ENCODE peak calls at places on chromosomes 13 and 19, in five cellular contexts. One of them, this sample, is unnamed.

GRCh38 chr13:40368123-40368891 is 298.1 kb downstream of the FOXO1 start:
- DNase-seq in colonic mucosa: no peak
- DNase-seq in stomach: no peak
- DNase-seq in WTC11: no peak
- DNase-seq in MM.1S: no peak
- DNase-seq in this sample: no peak

GRCh38 chr19:1087813-1088418 is 7.3 kb downstream of the POLR2E start:
- DNase-seq in colonic mucosa: no peak
- DNase-seq in stomach: no peak
- DNase-seq in WTC11: no peak
- DNase-seq in MM.1S: peak
- DNase-seq in this sample: no peak

GRCh38 chr19:10419200-10419645 is 1.1 kb upstream of the PDE4A start:
- DNase-seq in colonic mucosa: no peak
- DNase-seq in stomach: no peak
- DNase-seq in WTC11: no peak
- DNase-seq in MM.1S: no peak
- DNase-seq in this sample: no peak

GRCh38 chr19:6108721-6109633 is 1.3 kb downstream of the RFX2 start:
- DNase-seq in colonic mucosa: peak
- DNase-seq in stomach: peak
- DNase-seq in WTC11: peak
- DNase-seq in MM.1S: no peak
- DNase-seq in this sample: no peak

GRCh38 chr13:20637811-20638210 is 65.7 kb upstream of the IL17D start:
- DNase-seq in colonic mucosa: no peak
- DNase-seq in stomach: no peak
- DNase-seq in WTC11: no peak
- DNase-seq in MM.1S: no peak
- DNase-seq in this sample: no peak

GRCh38 chr19:6020166-6020967 is 42.4 kb upstream of the RANBP3 start:
- DNase-seq in colonic mucosa: no peak
- DNase-seq in stomach: peak
- DNase-seq in WTC11: no peak
- DNase-seq in MM.1S: no peak
- DNase-seq in this sample: peak

GRCh38 chr19:51065221-51065960 is 499 bp upstream of the KLK13 start:
- DNase-seq in colonic mucosa: no peak
- DNase-seq in stomach: peak
- DNase-seq in WTC11: no peak
- DNase-seq in MM.1S: no peak
- DNase-seq in this sample: no peak

GRCh38 chr19:41708481-41708880 is at the start of gene CEACAM5:
- DNase-seq in colonic mucosa: peak
- DNase-seq in stomach: no peak
- DNase-seq in WTC11: peak
- DNase-seq in MM.1S: no peak
- DNase-seq in this sample: no peak

GRCh38 chr13:20901668-20902437 is 693 bp downstream of the XPO4 start:
- DNase-seq in colonic mucosa: peak
- DNase-seq in stomach: no peak
- DNase-seq in WTC11: peak
- DNase-seq in MM.1S: peak
- DNase-seq in this sample: peak

GRCh38 chr13:87259479-87260083 is 411.6 kb upstream of the SLITRK5 start:
- DNase-seq in colonic mucosa: no peak
- DNase-seq in stomach: no peak
- DNase-seq in WTC11: peak
- DNase-seq in MM.1S: no peak
- DNase-seq in this sample: no peak

GRCh38 chr19:342128-342455 is 2.5 kb downstream of the MIER2 start:
- DNase-seq in colonic mucosa: no peak
- DNase-seq in stomach: no peak
- DNase-seq in WTC11: no peak
- DNase-seq in MM.1S: no peak
- DNase-seq in this sample: no peak

GRCh38 chr19:32675720-32676185 is at the start of gene RGS9BP:
- DNase-seq in colonic mucosa: peak
- DNase-seq in stomach: peak
- DNase-seq in WTC11: peak
- DNase-seq in MM.1S: peak
- DNase-seq in this sample: peak

GRCh38 chr19:44775676-44776240 is 1.9 kb upstream of the CBLC start:
- DNase-seq in colonic mucosa: no peak
- DNase-seq in stomach: no peak
- DNase-seq in WTC11: no peak
- DNase-seq in MM.1S: no peak
- DNase-seq in this sample: no peak

GRCh38 chr19:5338661-5339469 is 1.7 kb downstream of the PTPRS start:
- DNase-seq in colonic mucosa: no peak
- DNase-seq in stomach: no peak
- DNase-seq in WTC11: peak
- DNase-seq in MM.1S: no peak
- DNase-seq in this sample: no peak

GRCh38 chr19:1324792-1325567 is 39.3 kb downstream of the EFNA2 start:
- DNase-seq in colonic mucosa: peak
- DNase-seq in stomach: peak
- DNase-seq in WTC11: peak
- DNase-seq in MM.1S: no peak
- DNase-seq in this sample: no peak

GRCh38 chr13:40206241-40207109 is 460.0 kb downstream of the FOXO1 start:
- DNase-seq in colonic mucosa: no peak
- DNase-seq in stomach: peak
- DNase-seq in WTC11: no peak
- DNase-seq in MM.1S: no peak
- DNase-seq in this sample: no peak

GRCh38 chr13:75236774-75237173 is 245.2 kb downstream of the TBC1D4 start:
- DNase-seq in colonic mucosa: no peak
- DNase-seq in stomach: no peak
- DNase-seq in WTC11: no peak
- DNase-seq in MM.1S: no peak
- DNase-seq in this sample: no peak

GRCh38 chr13:110886475-110887241 is 28.2 kb downstream of the ANKRD10 start:
- DNase-seq in colonic mucosa: no peak
- DNase-seq in stomach: no peak
- DNase-seq in WTC11: no peak
- DNase-seq in MM.1S: no peak
- DNase-seq in this sample: no peak

GRCh38 chr13:46804391-46804815 is 7.4 kb upstream of the ESD start:
- DNase-seq in colonic mucosa: no peak
- DNase-seq in stomach: no peak
- DNase-seq in WTC11: no peak
- DNase-seq in MM.1S: no peak
- DNase-seq in this sample: no peak

GRCh38 chr19:2627855-2628254 is 74.6 kb downstream of the GNG7 start:
- DNase-seq in colonic mucosa: no peak
- DNase-seq in stomach: no peak
- DNase-seq in WTC11: no peak
- DNase-seq in MM.1S: no peak
- DNase-seq in this sample: no peak

GRCh38 chr19:20422216-20422615 is 143.4 kb downstream of the ZNF737 start:
- DNase-seq in colonic mucosa: no peak
- DNase-seq in stomach: no peak
- DNase-seq in WTC11: no peak
- DNase-seq in MM.1S: no peak
- DNase-seq in this sample: no peak

GRCh38 chr19:20423381-20424207 is 142.0 kb downstream of the ZNF737 start:
- DNase-seq in colonic mucosa: peak
- DNase-seq in stomach: peak
- DNase-seq in WTC11: peak
- DNase-seq in MM.1S: no peak
- DNase-seq in this sample: peak

GRCh38 chr19:20422616-20423205 is 142.9 kb downstream of the ZNF737 start:
- DNase-seq in colonic mucosa: no peak
- DNase-seq in stomach: no peak
- DNase-seq in WTC11: no peak
- DNase-seq in MM.1S: no peak
- DNase-seq in this sample: no peak
- TF ChIP-seq CTCF in colonic mucosa: no peak
- TF ChIP-seq CTCF in stomach: no peak
- TF ChIP-seq CTCF in WTC11: no peak
- TF ChIP-seq CTCF in MM.1S: no peak
- TF ChIP-seq CTCF in this sample: no peak

GRCh38 chr13:53783466-53783865 is 754.9 kb downstream of the OLFM4 start:
- DNase-seq in colonic mucosa: no peak
- DNase-seq in stomach: peak
- DNase-seq in WTC11: no peak
- DNase-seq in MM.1S: no peak
- DNase-seq in this sample: no peak

GRCh38 chr13:53781941-53782340 is 753.3 kb downstream of the OLFM4 start:
- DNase-seq in colonic mucosa: no peak
- DNase-seq in stomach: no peak
- DNase-seq in WTC11: no peak
- DNase-seq in MM.1S: no peak
- DNase-seq in this sample: no peak

GRCh38 chr13:53782400-53783030 is 753.9 kb downstream of the OLFM4 start:
- DNase-seq in colonic mucosa: peak
- DNase-seq in stomach: peak
- DNase-seq in WTC11: no peak
- DNase-seq in MM.1S: peak
- DNase-seq in this sample: peak

GRCh38 chr13:53775807-53776206 is 747.2 kb downstream of the OLFM4 start:
- DNase-seq in colonic mucosa: no peak
- DNase-seq in stomach: no peak
- DNase-seq in WTC11: no peak
- DNase-seq in MM.1S: no peak
- DNase-seq in this sample: no peak

GRCh38 chr13:53778937-53779336 is 750.3 kb downstream of the OLFM4 start:
- DNase-seq in colonic mucosa: no peak
- DNase-seq in stomach: no peak
- DNase-seq in WTC11: no peak
- DNase-seq in MM.1S: no peak
- DNase-seq in this sample: no peak
- TF ChIP-seq CTCF in colonic mucosa: no peak
- TF ChIP-seq CTCF in stomach: no peak
- TF ChIP-seq CTCF in WTC11: no peak
- TF ChIP-seq CTCF in MM.1S: no peak
- TF ChIP-seq CTCF in this sample: peak

GRCh38 chr19:12842511-12842910 is 4.2 kb downstream of the MAST1 start:
- DNase-seq in colonic mucosa: no peak
- DNase-seq in stomach: no peak
- DNase-seq in WTC11: no peak
- DNase-seq in MM.1S: no peak
- DNase-seq in this sample: no peak

GRCh38 chr19:12843328-12843727 is 5.0 kb downstream of the MAST1 start:
- DNase-seq in colonic mucosa: no peak
- DNase-seq in stomach: no peak
- DNase-seq in WTC11: no peak
- DNase-seq in MM.1S: no peak
- DNase-seq in this sample: no peak

GRCh38 chr19:12843999-12844732 is 5.9 kb downstream of the MAST1 start:
- DNase-seq in colonic mucosa: no peak
- DNase-seq in stomach: no peak
- DNase-seq in WTC11: no peak
- DNase-seq in MM.1S: no peak
- DNase-seq in this sample: no peak

DNA sequence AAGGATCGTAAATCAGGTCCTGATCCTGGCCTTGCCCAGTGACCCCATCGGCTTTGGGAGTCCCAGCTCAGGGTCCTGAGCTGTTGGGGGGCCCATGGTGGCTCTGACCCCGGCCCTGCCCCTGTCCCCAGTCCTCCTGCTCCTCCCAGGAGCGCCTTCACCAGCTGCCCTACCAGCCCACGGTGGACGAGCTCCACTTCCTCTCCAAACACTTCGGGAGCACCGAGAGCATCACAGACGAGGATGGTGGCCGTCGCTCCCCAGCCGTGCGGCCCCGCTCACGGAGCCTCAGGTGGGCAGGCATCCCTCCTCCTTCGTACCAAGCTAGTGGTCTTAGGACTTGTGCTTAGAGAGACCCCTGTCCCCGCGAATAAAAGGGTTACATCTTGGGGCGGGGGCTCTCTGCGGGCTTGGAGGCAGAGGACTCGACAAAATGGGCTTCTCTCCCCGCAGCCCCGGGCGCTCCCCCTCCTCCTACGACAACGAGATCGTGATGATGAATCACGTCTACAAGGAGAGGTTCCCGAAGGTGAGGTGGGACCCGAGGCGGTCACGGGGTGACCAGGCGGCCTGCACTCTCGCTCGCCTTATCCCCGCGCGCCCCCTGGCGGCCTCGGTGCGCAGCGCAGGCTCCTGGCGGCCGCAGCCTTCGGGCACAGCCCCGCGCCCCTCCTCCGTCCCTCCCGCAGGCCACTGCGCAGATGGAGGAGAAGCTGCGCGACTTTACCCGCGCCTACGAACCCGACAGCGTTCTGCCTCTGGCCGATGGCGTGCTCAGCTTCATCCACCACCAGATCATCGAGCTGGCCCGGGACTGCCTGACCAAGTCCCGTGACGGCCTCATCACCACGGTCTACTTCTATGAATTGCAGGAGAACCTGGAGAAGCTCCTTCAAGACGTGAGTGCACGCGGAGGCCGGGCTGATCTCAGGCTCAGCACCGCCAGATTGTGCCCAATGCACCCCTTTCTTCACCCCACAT is 9.1 kb downstream of the MAST1 start:
- DNase-seq in colonic mucosa: peak
- DNase-seq in stomach: peak
- DNase-seq in WTC11: peak
- DNase-seq in MM.1S: peak
- DNase-seq in this sample: peak
- TF ChIP-seq CTCF in colonic mucosa: peak
- TF ChIP-seq CTCF in stomach: peak
- TF ChIP-seq CTCF in WTC11: peak
- TF ChIP-seq CTCF in MM.1S: peak
- TF ChIP-seq CTCF in this sample: peak

GRCh38 chr19:53365899-53366493 is 491 bp downstream of the ZNF525 start:
- DNase-seq in colonic mucosa: peak
- DNase-seq in stomach: no peak
- DNase-seq in WTC11: peak
- DNase-seq in MM.1S: peak
- DNase-seq in this sample: no peak

DNA sequence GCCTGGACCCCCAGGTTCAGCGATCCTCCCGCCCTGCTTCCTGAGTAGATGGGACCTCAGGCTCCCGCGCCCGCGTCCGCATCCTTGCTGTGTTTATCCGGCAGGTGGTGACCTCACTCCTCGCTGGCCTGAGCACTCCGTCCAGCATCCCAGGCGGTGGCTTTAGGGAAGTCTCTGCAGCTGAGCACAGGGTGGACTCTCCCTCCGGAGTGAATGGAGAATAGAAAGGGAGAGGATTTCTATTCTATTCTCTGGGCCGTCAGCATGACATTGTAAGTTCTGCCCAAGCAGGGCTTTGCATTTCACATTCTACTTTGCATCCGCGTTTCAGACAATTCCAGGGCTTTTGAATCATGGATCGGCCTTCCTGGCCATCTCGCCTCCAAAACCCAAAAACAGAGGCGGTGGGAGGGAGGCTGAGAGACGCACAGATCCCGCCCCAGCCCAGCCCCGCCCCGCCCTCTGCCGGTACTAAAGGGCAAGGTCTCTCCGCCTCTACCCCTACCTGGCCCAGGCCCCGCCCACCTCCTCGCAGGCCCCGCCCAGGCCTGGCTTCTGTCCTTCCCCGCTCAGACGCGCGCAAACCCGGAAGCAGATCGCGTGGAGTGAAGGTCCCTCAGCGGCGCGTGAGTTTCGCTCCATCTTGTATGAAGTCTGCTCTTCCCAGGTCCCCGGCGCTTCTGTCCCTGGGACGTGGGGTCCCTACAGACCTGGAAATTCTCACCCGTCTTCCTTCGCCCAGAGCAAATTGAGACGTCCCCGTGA is at the start of gene ZNF525:
- DNase-seq in colonic mucosa: peak
- DNase-seq in stomach: peak
- DNase-seq in WTC11: peak
- DNase-seq in MM.1S: peak
- DNase-seq in this sample: peak
- TF ChIP-seq CTCF in colonic mucosa: peak
- TF ChIP-seq CTCF in stomach: peak
- TF ChIP-seq CTCF in WTC11: peak
- TF ChIP-seq CTCF in MM.1S: no peak
- TF ChIP-seq CTCF in this sample: peak